ENCODE peak calls at places on chromosomes 4 and X, in five cellular contexts. J, Z, P, O and S are unnamed samples.

GRCh38 chrX:93538575-93538974 is 134.8 kb downstream of the NAP1L3 start:
- DNase-seq in J (no peak), Z (no peak), P (no peak), O (peak), S (peak)

GRCh38 chr4:42653606-42654560 is 3.0 kb downstream of the ATP8A1 start:
- DNase-seq in J (no peak), Z (no peak), P (no peak), O (no peak), S (no peak)

GRCh38 chr4:148006025-148006424 is 274.1 kb downstream of the ARHGAP10 start:
- DNase-seq in J (no peak), Z (no peak), P (no peak), O (no peak), S (no peak)

GRCh38 chrX:147570483-147570882 is 341.2 kb upstream of the FMR1 start:
- DNase-seq in J (no peak), Z (no peak), P (no peak), O (no peak), S (no peak)

GRCh38 chr4:140134780-140135179 is 19.2 kb downstream of the MAML3 start:
- DNase-seq in J (no peak), Z (peak), P (no peak), O (no peak), S (no peak)

GRCh38 chr4:72255269-72255668 is 223.5 kb downstream of the NPFFR2 start:
- DNase-seq in J (no peak), Z (no peak), P (no peak), O (no peak), S (no peak)

GRCh38 chrX:68999931-69000330 is 165.3 kb downstream of the PJA1 start:
- DNase-seq in J (no peak), Z (no peak), P (no peak), O (no peak), S (no peak)

GRCh38 chrX:109350051-109350450 is 131.8 kb downstream of the GUCY2F start:
- DNase-seq in J (no peak), Z (no peak), P (no peak), O (no peak), S (no peak)

GRCh38 chr4:173698557-173699262 is 168.7 kb upstream of the HAND2 start:
- DNase-seq in J (no peak), Z (no peak), P (no peak), O (no peak), S (no peak)

GRCh38 chr4:7288751-7289523 is 96.6 kb downstream of the SORCS2 start:
- DNase-seq in J (no peak), Z (no peak), P (no peak), O (no peak), S (no peak)

GRCh38 chr4:112770111-112770510 is 133.2 kb downstream of the LARP7 start:
- DNase-seq in J (no peak), Z (no peak), P (no peak), O (no peak), S (no peak)

GRCh38 chr4:140249351-140249750 is 95.4 kb upstream of the MAML3 start:
- DNase-seq in J (peak), Z (no peak), P (no peak), O (peak), S (no peak)

GRCh38 chr4:173182403-173182802 is 13.8 kb downstream of the GALNT7 start:
- DNase-seq in J (no peak), Z (no peak), P (no peak), O (no peak), S (no peak)

GRCh38 chr4:7759635-7760034 is 180.0 kb downstream of the AFAP1 start:
- DNase-seq in J (no peak), Z (no peak), P (no peak), O (no peak), S (no peak)

GRCh38 chrX:32673193-32673592 is 538.2 kb downstream of the DMD start:
- DNase-seq in J (peak), Z (peak), P (no peak), O (peak), S (peak)

GRCh38 chrX:23168291-23168690 is 166.4 kb upstream of the PTCHD1 start:
- DNase-seq in J (no peak), Z (no peak), P (no peak), O (no peak), S (no peak)

GRCh38 chr4:68259191-68259590 is 13.7 kb upstream of the TMPRSS11B start:
- DNase-seq in J (no peak), Z (no peak), P (no peak), O (no peak), S (no peak)

GRCh38 chrX:46758163-46758955 is 559 bp downstream of the SLC9A7 start:
- DNase-seq in J (peak), Z (no peak), P (no peak), O (no peak), S (peak)

GRCh38 chrX:12975999-12976558 is 1.2 kb downstream of the TMSB4X start:
- DNase-seq in J (peak), Z (peak), P (no peak), O (peak), S (no peak)

GRCh38 chrX:122565952-122566351 is 618.1 kb upstream of the GRIA3 start:
- DNase-seq in J (no peak), Z (no peak), P (no peak), O (no peak), S (no peak)

GRCh38 chr4:89514811-89515210 is 207.2 kb upstream of the GPRIN3 start:
- DNase-seq in J (no peak), Z (no peak), P (no peak), O (no peak), S (no peak)

GRCh38 chr4:161208564-161208963 is 955.2 kb downstream of the FSTL5 start:
- DNase-seq in J (no peak), Z (no peak), P (no peak), O (no peak), S (no peak)

GRCh38 chr4:95506264-95506663 is 42.5 kb downstream of the UNC5C start:
- DNase-seq in J (no peak), Z (no peak), P (no peak), O (peak), S (no peak)

GRCh38 chrX:116436358-116436816 is at the start of gene SLC6A14:
- DNase-seq in J (no peak), Z (no peak), P (no peak), O (no peak), S (no peak)

GRCh38 chr4:86924805-86925204 is 10.0 kb upstream of the AFF1 start:
- DNase-seq in J (no peak), Z (no peak), P (no peak), O (peak), S (no peak)

GRCh38 chr4:75158451-75158850 is 225.5 kb downstream of the PARM1 start:
- DNase-seq in J (no peak), Z (no peak), P (no peak), O (no peak), S (no peak)

GRCh38 chrX:120604359-120604782 is 470 bp downstream of the MCTS1 start:
- DNase-seq in J (peak), Z (peak), P (no peak), O (peak), S (peak)

GRCh38 chrX:52424658-52425057 is 55.8 kb downstream of the XAGE2 start:
- DNase-seq in J (no peak), Z (no peak), P (no peak), O (no peak), S (no peak)

GRCh38 chr4:128782076-128782715 is 27.3 kb upstream of the JADE1 start:
- DNase-seq in J (peak), Z (peak), P (no peak), O (peak), S (peak)
- TF ChIP-seq CTCF in J (peak), Z (peak), P (no peak), O (peak), S (peak)

DNA sequence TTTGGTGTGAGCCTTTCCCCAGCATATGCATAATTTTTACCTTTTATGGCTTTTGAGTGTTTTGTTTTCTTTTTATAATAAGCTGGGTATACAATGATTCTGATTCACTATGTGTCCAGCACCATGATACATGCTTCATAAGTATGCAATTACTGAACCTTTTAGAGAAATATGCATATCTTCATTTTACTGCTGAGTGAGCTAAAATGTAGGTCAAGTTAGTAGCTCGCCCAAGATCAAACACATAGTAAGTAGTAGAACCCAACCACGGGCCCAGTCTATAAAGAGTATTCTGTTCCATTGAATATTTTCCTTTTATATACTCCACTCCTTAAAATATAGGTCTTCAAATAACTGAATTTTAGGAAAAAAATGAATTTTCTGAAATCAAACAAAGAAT is 362.4 kb upstream of the HTR2C start:
- DNase-seq in J (no peak), Z (no peak), P (no peak), O (no peak), S (no peak)
- TF ChIP-seq CTCF in J (no peak), Z (no peak), P (no peak), O (no peak), S (no peak)

DNA sequence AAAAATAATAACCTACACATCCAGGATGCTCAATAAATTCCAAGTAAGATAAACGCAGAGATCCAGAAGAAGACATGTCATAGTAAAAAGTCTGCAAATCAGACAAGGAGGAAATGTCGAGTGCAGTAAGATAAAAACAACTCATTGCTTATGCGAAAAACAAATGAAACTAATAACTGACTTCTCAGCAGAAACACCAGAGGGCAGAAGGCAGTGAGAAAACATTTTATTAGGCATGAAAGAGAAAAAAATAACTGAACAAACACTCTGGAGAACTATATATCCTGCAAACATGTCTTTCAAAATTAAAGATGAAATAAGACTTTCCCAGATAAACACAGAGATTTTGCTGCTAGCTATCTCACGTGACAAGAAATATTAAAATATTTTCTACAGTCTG is 201.3 kb upstream of the CTSO start:
- DNase-seq in J (no peak), Z (no peak), P (no peak), O (no peak), S (no peak)
- TF ChIP-seq CTCF in J (no peak), Z (no peak), P (no peak), O (peak), S (no peak)

DNA sequence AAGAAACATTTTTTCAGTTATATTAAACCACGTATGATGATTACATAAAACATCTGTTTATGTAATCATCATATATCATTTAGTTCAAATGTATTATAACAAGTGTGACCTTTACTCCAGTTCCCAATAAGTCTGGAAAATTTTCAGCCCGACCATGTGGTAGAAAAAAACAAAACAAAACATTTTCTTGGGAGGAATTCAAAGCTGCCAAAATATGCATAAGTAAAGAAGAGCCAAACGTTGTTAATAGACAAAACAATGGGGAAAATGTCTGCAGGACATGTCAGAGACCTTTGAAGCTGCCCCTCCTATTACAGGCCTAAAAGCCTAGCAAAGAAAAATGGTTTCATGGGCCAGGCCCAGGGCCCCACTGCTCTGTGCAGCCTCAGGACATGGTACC is 709.2 kb downstream of the FAT4 start:
- DNase-seq in J (no peak), Z (no peak), P (no peak), O (no peak), S (no peak)
- TF ChIP-seq CTCF in J (no peak), Z (no peak), P (no peak), O (no peak), S (no peak)

DNA sequence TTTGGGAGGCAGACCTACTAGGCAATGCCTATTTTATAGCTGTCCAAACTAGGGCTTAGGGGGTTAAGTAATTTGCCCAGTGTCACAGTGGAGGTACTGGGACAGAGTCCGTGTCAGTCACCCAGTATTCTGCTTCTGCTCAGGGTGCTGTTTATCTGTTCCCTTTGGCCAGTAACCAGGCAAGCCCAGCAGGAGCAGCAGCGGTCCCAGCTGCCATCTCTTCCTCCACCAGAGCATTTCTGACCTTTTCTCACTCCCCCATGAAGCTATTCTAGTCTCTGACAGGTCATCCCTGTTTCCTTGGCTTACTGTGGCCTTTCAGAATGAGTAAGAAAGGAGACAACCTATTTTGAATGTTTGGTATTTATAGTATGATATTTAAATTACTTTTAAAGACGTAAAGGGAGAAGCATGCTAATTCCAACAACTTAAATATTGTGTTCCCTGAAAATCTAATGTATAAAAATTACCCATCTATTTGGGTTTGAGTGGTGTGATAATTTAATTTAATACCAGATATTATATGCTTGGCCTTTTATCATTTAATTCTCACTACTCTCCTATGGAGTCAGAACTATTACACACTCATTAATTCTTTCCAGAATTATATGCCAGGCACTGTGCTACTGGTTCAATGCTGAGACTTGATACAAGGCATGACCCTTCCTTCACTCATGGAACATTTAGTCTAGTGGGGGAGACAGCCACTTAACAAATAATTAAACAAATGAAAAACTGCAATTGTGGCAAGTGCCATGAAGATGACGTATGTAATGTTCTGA is 60.6 kb downstream of the RPS6KA3 start:
- DNase-seq in J (no peak), Z (no peak), P (no peak), O (no peak), S (peak)
- TF ChIP-seq CTCF in J (no peak), Z (no peak), P (no peak), O (no peak), S (no peak)

DNA sequence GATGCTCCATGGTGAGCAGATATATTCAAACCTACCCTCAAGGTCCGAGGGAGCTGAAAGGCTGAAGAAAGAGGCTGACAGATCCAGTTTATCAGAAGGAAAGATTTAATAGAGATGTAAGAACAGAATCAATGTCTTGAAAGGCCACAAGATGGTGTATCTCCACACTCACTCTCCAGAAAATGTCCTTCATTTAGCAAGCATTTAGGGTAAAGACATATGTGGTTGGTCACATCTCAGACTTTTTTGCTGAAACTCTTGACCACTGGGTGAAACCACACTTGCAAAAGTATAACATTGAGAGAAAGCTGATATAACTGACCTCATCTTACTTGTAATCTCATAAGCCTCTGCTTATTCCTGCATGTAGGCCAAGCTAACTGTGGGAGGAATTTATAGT is 745.8 kb upstream of the GALNTL6 start:
- DNase-seq in J (no peak), Z (no peak), P (no peak), O (no peak), S (no peak)
- TF ChIP-seq CTCF in J (no peak), Z (no peak), P (no peak), O (no peak), S (no peak)

GRCh38 chr4:77308843-77309242 is 151.8 kb downstream of the CCNG2 start:
- DNase-seq in J (peak), Z (peak), P (no peak), O (peak), S (peak)
- TF ChIP-seq CTCF in J (peak), Z (peak), P (no peak), O (peak), S (peak)

DNA sequence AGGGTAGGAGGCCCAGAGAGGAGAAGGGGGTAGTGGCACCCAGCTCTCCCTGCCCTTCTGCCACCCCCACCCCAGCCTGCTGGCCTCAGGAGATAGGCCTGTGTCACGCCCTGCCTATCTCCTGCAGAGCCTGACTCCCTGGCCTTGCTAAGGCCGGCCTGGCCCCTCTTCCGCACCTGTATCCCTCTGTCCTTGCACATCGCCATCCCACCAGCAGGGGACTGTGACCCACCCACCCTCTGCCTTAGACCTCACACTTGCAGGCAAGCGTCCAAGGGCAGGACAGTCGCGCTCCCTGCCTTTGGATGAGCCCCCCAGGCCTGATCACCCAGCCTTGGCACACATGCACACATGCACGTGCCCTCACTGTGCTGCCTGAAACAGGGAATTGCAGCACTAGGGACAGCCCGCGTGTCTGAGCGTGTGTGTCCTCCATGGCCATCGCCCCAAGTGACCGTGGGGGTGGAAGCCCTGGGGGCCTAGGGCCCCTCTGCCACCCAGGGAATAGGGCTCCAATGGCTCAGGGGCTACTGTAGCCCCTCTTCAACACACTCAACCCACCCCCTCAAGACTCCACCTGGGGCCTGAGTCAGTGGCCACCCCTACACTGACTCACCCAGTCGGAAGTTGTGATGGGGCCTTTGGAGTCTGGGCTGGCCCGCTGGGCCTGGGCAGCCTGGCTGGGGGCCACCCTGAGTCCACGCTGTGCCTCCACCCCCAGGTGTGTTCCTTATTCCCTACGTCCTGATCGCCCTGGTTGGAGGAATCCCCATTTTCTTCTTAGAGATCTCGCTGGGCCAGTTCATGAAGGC is 2.1 kb downstream of the SLC6A8 start:
- DNase-seq in J (no peak), Z (no peak), P (peak), O (no peak), S (no peak)
- TF ChIP-seq CTCF in J (no peak), Z (no peak), P (no peak), O (no peak), S (no peak)